ENCODE peak calls at places on chromosomes 1 and 21, in four cellular contexts. One of them, this sample, is unnamed.
A peak's percentile ranks its signal among the peaks of the same experiment; 100 is the strongest.

GRCh38 chr1:217896490-217896889 is 265.3 kb downstream of the SPATA17 start:
- DNase-seq in IMR-90: no peak
- DNase-seq in H1: no peak
- DNase-seq in H9: no peak
- DNase-seq in this sample: no peak

GRCh38 chr1:56024155-56024554 is 555.2 kb downstream of the PLPP3 start:
- DNase-seq in H1: no peak
- DNase-seq in H9: no peak
- DNase-seq in IMR-90: no peak
- DNase-seq in this sample: no peak

GRCh38 chr1:231800071-231800470 is 173.5 kb downstream of the DISC1 start:
- DNase-seq in H1: no peak
- DNase-seq in IMR-90: no peak
- DNase-seq in H9: no peak
- DNase-seq in this sample: no peak

GRCh38 chr1:159923203-159924024 is 1.9 kb downstream of the TAGLN2 start:
- DNase-seq in H9: peak; percentile 85
- DNase-seq in H1: peak; percentile 60
- DNase-seq in IMR-90: peak; percentile 83
- DNase-seq in this sample: peak; percentile 97

GRCh38 chr1:209567788-209568187 is 15.7 kb upstream of the CAMK1G start:
- DNase-seq in H9: no peak
- DNase-seq in IMR-90: peak; percentile 43
- DNase-seq in H1: no peak
- DNase-seq in this sample: no peak

GRCh38 chr1:90139837-90140236 is 144.9 kb downstream of the ZNF326 start:
- DNase-seq in H9: no peak
- DNase-seq in H1: no peak
- DNase-seq in IMR-90: no peak
- DNase-seq in this sample: no peak

GRCh38 chr1:145961425-145962156 is 2.8 kb downstream of the ANKRD34A start:
- DNase-seq in IMR-90: no peak
- DNase-seq in H9: no peak
- DNase-seq in H1: no peak
- DNase-seq in this sample: peak; percentile 44

GRCh38 chr21:27674037-27674436 is 707.1 kb upstream of the ADAMTS5 start:
- DNase-seq in H1: no peak
- DNase-seq in H9: no peak
- DNase-seq in IMR-90: peak; percentile 88
- DNase-seq in this sample: no peak

GRCh38 chr1:99963041-99963795 is 6.6 kb upstream of the SLC35A3 start:
- DNase-seq in H9: no peak
- DNase-seq in H1: no peak
- DNase-seq in IMR-90: peak; percentile 73
- DNase-seq in this sample: peak; percentile 84

GRCh38 chr1:160748182-160748876 is 9.3 kb downstream of the SLAMF7 start:
- DNase-seq in IMR-90: no peak
- DNase-seq in H9: no peak
- DNase-seq in H1: no peak
- DNase-seq in this sample: peak; percentile 69

GRCh38 chr1:5944069-5944847 is 48.0 kb downstream of the NPHP4 start:
- DNase-seq in IMR-90: no peak
- DNase-seq in H1: no peak
- DNase-seq in H9: peak; percentile 18
- DNase-seq in this sample: no peak

GRCh38 chr1:212635141-212635601 is 26.6 kb downstream of the ATF3 start:
- DNase-seq in IMR-90: peak; percentile 74
- DNase-seq in H1: no peak
- DNase-seq in H9: no peak
- DNase-seq in this sample: no peak

GRCh38 chr1:35851175-35851869 is 31.7 kb upstream of the AGO1 start:
- DNase-seq in H9: no peak
- DNase-seq in IMR-90: peak; percentile 74
- DNase-seq in H1: no peak
- DNase-seq in this sample: no peak

GRCh38 chr1:170310931-170311330 is 165.2 kb downstream of the NTMT2 start:
- DNase-seq in H1: no peak
- DNase-seq in IMR-90: no peak
- DNase-seq in H9: no peak
- DNase-seq in this sample: no peak

GRCh38 chr21:34669149-34669879 is 520 bp downstream of the CLIC6 start:
- DNase-seq in H9: no peak
- DNase-seq in IMR-90: no peak
- DNase-seq in H1: no peak
- DNase-seq in this sample: peak; percentile 44

GRCh38 chr1:154420172-154420571 is 15.0 kb downstream of the IL6R start:
- DNase-seq in H1: no peak
- DNase-seq in IMR-90: peak; percentile 91
- DNase-seq in H9: no peak
- DNase-seq in this sample: no peak

GRCh38 chr1:211619033-211619996 is 40.4 kb upstream of the SLC30A1 start:
- DNase-seq in IMR-90: no peak
- DNase-seq in H9: no peak
- DNase-seq in H1: no peak
- DNase-seq in this sample: no peak

GRCh38 chr1:16163882-16164820 is 8.3 kb upstream of the EPHA2 start:
- DNase-seq in IMR-90: peak; percentile 100
- DNase-seq in H9: no peak
- DNase-seq in H1: no peak
- DNase-seq in this sample: peak; percentile 90

GRCh38 chr1:29271724-29272123 is 35.4 kb downstream of the PTPRU start:
- DNase-seq in IMR-90: peak; percentile 65
- DNase-seq in H1: peak; percentile 73
- DNase-seq in H9: peak; percentile 89
- DNase-seq in this sample: peak; percentile 97

GRCh38 chr1:6301526-6301925 is 40.6 kb upstream of the GPR153 start:
- DNase-seq in H1: no peak
- DNase-seq in IMR-90: peak; percentile 15
- DNase-seq in H9: no peak
- DNase-seq in this sample: no peak

GRCh38 chr1:43834280-43835140 is 99.1 kb upstream of the ARTN start:
- DNase-seq in H1: no peak
- DNase-seq in IMR-90: no peak
- DNase-seq in H9: no peak
- DNase-seq in this sample: no peak

GRCh38 chr1:3456449-3456963 is 2.0 kb downstream of the ARHGEF16 start:
- DNase-seq in IMR-90: no peak
- DNase-seq in H9: no peak
- DNase-seq in H1: no peak
- DNase-seq in this sample: no peak

GRCh38 chr1:244163861-244164562 is 112.9 kb downstream of the ZBTB18 start:
- DNase-seq in IMR-90: peak; percentile 98
- DNase-seq in H1: peak; percentile 23
- DNase-seq in H9: peak; percentile 55
- DNase-seq in this sample: peak; percentile 98

GRCh38 chr1:10696977-10697376 is 99.5 kb downstream of the CASZ1 start:
- DNase-seq in H9: no peak
- DNase-seq in IMR-90: peak; percentile 23
- DNase-seq in H1: no peak
- DNase-seq in this sample: no peak

GRCh38 chr1:46614604-46614984 is 2.0 kb downstream of the MOB3C start:
- DNase-seq in IMR-90: no peak
- DNase-seq in H9: no peak
- DNase-seq in H1: no peak
- DNase-seq in this sample: no peak
- H3K27ac ChIP-seq in IMR-90: no peak overlapping the region
- H3K27ac ChIP-seq in H9: no peak overlapping the region
- H3K27ac ChIP-seq in H1: peak overlapping the region; percentile 64
- H3K27ac ChIP-seq in this sample: no peak overlapping the region

GRCh38 chr1:64701886-64702285 is 43.0 kb upstream of the RAVER2 start:
- DNase-seq in H9: no peak
- DNase-seq in H1: no peak
- DNase-seq in IMR-90: no peak
- DNase-seq in this sample: no peak

GRCh38 chr1:64699327-64699726 is 45.5 kb upstream of the RAVER2 start:
- DNase-seq in IMR-90: no peak
- DNase-seq in H9: no peak
- DNase-seq in H1: no peak
- DNase-seq in this sample: no peak

GRCh38 chr1:64701071-64701470 is 43.8 kb upstream of the RAVER2 start:
- DNase-seq in H1: no peak
- DNase-seq in H9: no peak
- DNase-seq in IMR-90: no peak
- DNase-seq in this sample: peak; percentile 26

DNA sequence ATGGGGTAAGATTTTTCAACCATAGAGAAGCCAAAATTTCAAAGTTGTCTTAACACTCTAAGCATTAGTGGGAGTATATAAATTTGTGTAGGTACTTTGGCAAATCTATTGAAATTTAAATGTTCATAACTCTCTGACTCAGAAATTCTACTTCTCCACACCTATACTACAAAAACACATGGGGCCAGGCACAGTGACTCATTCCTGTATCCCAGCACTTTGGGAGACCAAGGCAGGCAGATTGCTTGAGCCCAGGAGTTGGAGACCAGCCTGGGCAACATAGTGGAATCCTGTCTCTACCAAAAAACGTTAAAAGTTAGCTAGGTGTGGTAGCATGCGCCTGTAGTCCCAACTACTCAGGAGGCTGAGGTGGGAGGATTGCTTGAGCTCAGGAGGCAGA is 41.3 kb upstream of the RAVER2 start:
- DNase-seq in H9: no peak
- DNase-seq in H1: no peak
- DNase-seq in IMR-90: no peak
- DNase-seq in this sample: no peak
- H4K5ac ChIP-seq in H9: no peak overlapping the region
- H4K5ac ChIP-seq in H1: no peak overlapping the region
- H4K5ac ChIP-seq in IMR-90: no peak overlapping the region
- H4K5ac ChIP-seq in this sample: no peak overlapping the region

GRCh38 chr1:70503358-70503757 is 92.3 kb downstream of the CTH start:
- DNase-seq in IMR-90: peak; percentile 39
- DNase-seq in H1: no peak
- DNase-seq in H9: no peak
- DNase-seq in this sample: no peak
- H3K27ac ChIP-seq in IMR-90: no peak overlapping the region
- H3K27ac ChIP-seq in H1: no peak overlapping the region
- H3K27ac ChIP-seq in H9: no peak overlapping the region
- H3K27ac ChIP-seq in this sample: no peak overlapping the region

GRCh38 chr1:1463312-1463711 is 8.3 kb upstream of the ATAD3B start:
- DNase-seq in IMR-90: no peak
- DNase-seq in H1: no peak
- DNase-seq in H9: no peak
- DNase-seq in this sample: no peak
- H4K5ac ChIP-seq in IMR-90: no peak overlapping the region
- H4K5ac ChIP-seq in H1: no peak overlapping the region
- H4K5ac ChIP-seq in H9: no peak overlapping the region
- H4K5ac ChIP-seq in this sample: no peak overlapping the region

DNA sequence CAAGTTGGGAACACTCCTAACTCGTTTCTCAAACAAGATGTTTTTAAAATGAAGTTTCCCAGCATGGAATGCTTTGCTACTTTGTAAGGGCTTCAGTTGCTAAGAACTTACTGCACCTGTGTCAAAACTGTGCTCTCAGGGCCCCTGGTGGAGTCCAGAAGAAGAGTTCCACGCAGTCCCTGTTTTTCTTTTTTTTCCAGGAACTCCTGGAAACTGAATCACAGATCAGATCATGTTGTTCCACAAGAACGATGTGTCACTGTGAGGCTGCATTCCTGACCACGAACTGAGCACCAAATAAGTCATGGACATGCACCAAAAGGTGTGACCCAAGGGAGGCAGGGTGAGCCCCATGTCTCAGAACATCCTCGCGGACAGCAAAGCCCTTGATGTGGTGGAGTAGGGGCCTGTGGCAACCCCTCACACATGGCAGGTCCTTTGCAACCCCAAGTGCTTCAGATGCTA is 257.2 kb downstream of the KCNJ6 start:
- DNase-seq in H9: no peak
- DNase-seq in H1: no peak
- DNase-seq in IMR-90: peak; percentile 72
- DNase-seq in this sample: peak; percentile 33
- H3K27ac ChIP-seq in H9: no peak overlapping the region
- H3K27ac ChIP-seq in H1: no peak overlapping the region
- H3K27ac ChIP-seq in IMR-90: no peak overlapping the region
- H3K27ac ChIP-seq in this sample: no peak overlapping the region

GRCh38 chr1:204363335-204364114 is 3.8 kb upstream of the PLEKHA6 start:
- DNase-seq in IMR-90: peak; percentile 71
- DNase-seq in H1: no peak
- DNase-seq in H9: peak; percentile 78
- DNase-seq in this sample: peak; percentile 86
- H4K5ac ChIP-seq in IMR-90: peak overlapping the region; percentile 60
- H4K5ac ChIP-seq in H1: no peak overlapping the region
- H4K5ac ChIP-seq in H9: no peak overlapping the region
- H4K5ac ChIP-seq in this sample: no peak overlapping the region

DNA sequence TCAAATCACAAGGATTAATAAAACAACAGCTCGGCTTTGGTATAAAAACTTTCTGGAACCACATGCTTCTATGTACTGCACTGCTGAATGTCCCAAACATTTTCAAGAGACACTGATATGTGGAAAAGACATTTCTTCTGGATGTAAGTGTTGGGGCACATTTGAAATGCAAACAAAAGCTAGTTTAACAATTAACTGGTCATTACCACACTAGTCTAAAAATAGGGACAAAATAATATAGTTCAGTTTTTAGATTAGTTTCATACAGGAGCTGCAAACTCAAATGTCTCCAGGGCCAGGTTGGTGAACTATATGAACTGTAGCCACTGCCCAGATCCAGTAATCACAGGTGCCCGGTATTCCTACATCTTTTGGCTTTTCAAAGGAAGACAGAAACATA is 3.2 kb downstream of the IL23R start:
- DNase-seq in H9: no peak
- DNase-seq in IMR-90: no peak
- DNase-seq in H1: no peak
- DNase-seq in this sample: no peak
- H3K27ac ChIP-seq in H9: no peak overlapping the region
- H3K27ac ChIP-seq in IMR-90: no peak overlapping the region
- H3K27ac ChIP-seq in H1: no peak overlapping the region
- H3K27ac ChIP-seq in this sample: no peak overlapping the region

GRCh38 chr21:42142141-42142540 is 71.0 kb downstream of the UMODL1 start:
- DNase-seq in IMR-90: no peak
- DNase-seq in H1: no peak
- DNase-seq in H9: no peak
- DNase-seq in this sample: no peak

GRCh38 chr21:42144221-42144620 is 73.1 kb downstream of the UMODL1 start:
- DNase-seq in H9: no peak
- DNase-seq in IMR-90: no peak
- DNase-seq in H1: no peak
- DNase-seq in this sample: no peak

GRCh38 chr21:42143111-42143510 is 72.0 kb downstream of the UMODL1 start:
- DNase-seq in IMR-90: no peak
- DNase-seq in H1: no peak
- DNase-seq in H9: no peak
- DNase-seq in this sample: no peak

GRCh38 chr21:42141643-42142042 is 70.5 kb downstream of the UMODL1 start:
- DNase-seq in H1: no peak
- DNase-seq in IMR-90: no peak
- DNase-seq in H9: no peak
- DNase-seq in this sample: no peak

DNA sequence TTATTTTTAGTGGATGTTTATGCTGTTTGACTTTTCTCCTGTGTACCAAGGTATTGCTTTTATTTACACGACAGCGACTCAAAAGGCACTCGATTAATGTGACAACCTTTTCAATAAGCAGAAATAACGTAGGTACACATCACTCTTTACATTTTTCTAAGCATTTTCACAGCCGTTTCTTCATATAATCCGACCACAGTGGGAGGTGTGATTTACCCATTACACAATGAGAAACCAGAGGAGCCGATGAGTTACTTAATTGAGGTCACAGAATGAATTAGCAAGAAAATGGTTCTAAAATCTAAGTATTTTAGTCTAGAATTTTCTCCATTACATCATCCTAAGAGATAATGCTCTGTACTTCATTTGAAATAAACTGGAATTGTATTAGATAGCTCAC is 71.5 kb downstream of the UMODL1 start:
- DNase-seq in H9: no peak
- DNase-seq in IMR-90: no peak
- DNase-seq in H1: no peak
- DNase-seq in this sample: no peak
- H4K5ac ChIP-seq in H9: no peak overlapping the region
- H4K5ac ChIP-seq in IMR-90: no peak overlapping the region
- H4K5ac ChIP-seq in H1: no peak overlapping the region
- H4K5ac ChIP-seq in this sample: no peak overlapping the region

This sample was measured in mesendoderm.